ENCODE peak calls at places on chromosomes 4 and X, in six cellular contexts. F is GM23338, L is mucosa of descending colon, R is fibroblast of lung, E is A549, O is GM12865. C is an unnamed sample.

GRCh38 chrX:51336584-51336983 is 4.0 kb downstream of the NUDT10 start:
- DNase-seq in F (peak), L (no peak), R (peak), E (peak), O (peak), C (no peak)

GRCh38 chrX:118199997-118200396 is 83.4 kb upstream of the KLHL13 start:
- DNase-seq in F (no peak), L (no peak), R (no peak), E (no peak), O (no peak), C (no peak)

GRCh38 chr4:122091397-122091796 is 60.7 kb upstream of the BLTP1 start:
- DNase-seq in F (no peak), L (no peak), R (no peak), E (no peak), O (no peak), C (no peak)

GRCh38 chr4:153651041-153651960 is 32.8 kb upstream of the TLR2 start:
- DNase-seq in F (no peak), L (no peak), R (no peak), E (no peak), O (no peak), C (no peak)

GRCh38 chr4:2837110-2837903 is 6.3 kb upstream of the ADD1 start:
- DNase-seq in F (peak), L (peak), R (no peak), E (no peak), O (peak), C (no peak)

GRCh38 chr4:143294310-143294709 is 42.4 kb upstream of the GAB1 start:
- DNase-seq in F (no peak), L (peak), R (peak), E (no peak), O (no peak), C (peak)

GRCh38 chr4:153639556-153640475 is 44.3 kb upstream of the TLR2 start:
- DNase-seq in F (peak), L (no peak), R (no peak), E (no peak), O (no peak), C (no peak)

GRCh38 chr4:89788243-89789072 is 48.5 kb downstream of the SNCA start:
- DNase-seq in F (no peak), L (no peak), R (peak), E (no peak), O (no peak), C (no peak)

GRCh38 chrX:126770179-126770578 is 49.4 kb upstream of the PRR32 start:
- DNase-seq in F (peak), L (no peak), R (no peak), E (peak), O (peak), C (no peak)

GRCh38 chr4:186669159-186669720 is 54.4 kb downstream of the FAT1 start:
- DNase-seq in F (peak), L (no peak), R (peak), E (no peak), O (no peak), C (no peak)

GRCh38 chrX:46376246-46376885 is 168.9 kb downstream of the ZNF674 start:
- DNase-seq in F (peak), L (no peak), R (peak), E (peak), O (peak), C (peak)

GRCh38 chr4:172858731-172859230 is 309.8 kb upstream of the GALNT7 start:
- DNase-seq in F (no peak), L (no peak), R (peak), E (no peak), O (no peak), C (no peak)

GRCh38 chr4:128549636-128550035 is 259.9 kb upstream of the JADE1 start:
- DNase-seq in F (no peak), L (no peak), R (no peak), E (no peak), O (no peak), C (no peak)

GRCh38 chr4:152385551-152385950 is 150.3 kb downstream of the FBXW7 start:
- DNase-seq in F (peak), L (no peak), R (peak), E (no peak), O (no peak), C (no peak)

GRCh38 chr4:140359571-140360427 is 13.6 kb upstream of the SCOC start:
- DNase-seq in F (peak), L (peak), R (peak), E (peak), O (peak), C (peak)

GRCh38 chr4:24070117-24070516 is 180.3 kb upstream of the PPARGC1A start:
- DNase-seq in F (no peak), L (no peak), R (peak), E (no peak), O (no peak), C (no peak)

GRCh38 chrX:18146954-18147353 is 73.7 kb downstream of the BEND2 start:
- DNase-seq in F (peak), L (no peak), R (peak), E (no peak), O (peak), C (no peak)

GRCh38 chr4:123438031-123438430 is 41.4 kb downstream of the SPRY1 start:
- DNase-seq in F (no peak), L (no peak), R (no peak), E (no peak), O (no peak), C (no peak)

GRCh38 chr4:156496797-156497196 is 474.8 kb downstream of the PDGFC start:
- DNase-seq in F (no peak), L (no peak), R (peak), E (no peak), O (no peak), C (no peak)

GRCh38 chr4:40187386-40187913 is 9.4 kb upstream of the RHOH start:
- DNase-seq in F (no peak), L (no peak), R (no peak), E (no peak), O (peak), C (peak)

GRCh38 chr4:18664051-18664450 is 642.5 kb upstream of the LCORL start:
- DNase-seq in F (no peak), L (no peak), R (no peak), E (no peak), O (no peak), C (no peak)

GRCh38 chrX:151713859-151714258 is 2.0 kb upstream of the FATE1 start:
- DNase-seq in F (peak), L (no peak), R (peak), E (peak), O (peak), C (no peak)

GRCh38 chr4:85967872-85968271 is 392.0 kb downstream of the MAPK10 start:
- DNase-seq in F (no peak), L (no peak), R (peak), E (no peak), O (no peak), C (no peak)

GRCh38 chr4:4386296-4386735 is 586 bp upstream of the NSG1 start:
- DNase-seq in F (peak), L (no peak), R (no peak), E (no peak), O (no peak), C (no peak)

GRCh38 chr4:88006956-88007303 is 505 bp upstream of the PKD2 start:
- DNase-seq in F (peak), L (peak), R (no peak), E (no peak), O (peak), C (no peak)

GRCh38 chr4:169690787-169691186 is 67.0 kb downstream of the HPF1 start:
- DNase-seq in F (no peak), L (no peak), R (no peak), E (no peak), O (no peak), C (no peak)

GRCh38 chrX:136765957-136766356 is 14.8 kb downstream of the ARHGEF6 start:
- DNase-seq in F (no peak), L (no peak), R (no peak), E (no peak), O (no peak), C (no peak)

GRCh38 chrX:130772313-130773140 is 130.5 kb downstream of the ENOX2 start:
- DNase-seq in F (no peak), L (no peak), R (peak), E (no peak), O (no peak), C (no peak)

GRCh38 chr4:138158746-138159297 is 83.3 kb downstream of the SLC7A11 start:
- DNase-seq in F (no peak), L (no peak), R (peak), E (no peak), O (no peak), C (no peak)

GRCh38 chrX:96729868-96730643 is 45.4 kb downstream of the DIAPH2 start:
- DNase-seq in F (no peak), L (no peak), R (no peak), E (no peak), O (no peak), C (no peak)

GRCh38 chrX:151738751-151739150 is 4.2 kb downstream of the CNGA2 start:
- DNase-seq in F (no peak), L (no peak), R (no peak), E (no peak), O (no peak), C (no peak)

GRCh38 chrX:18668059-18668458 is 3.8 kb downstream of the RS1 start:
- DNase-seq in F (no peak), L (no peak), R (no peak), E (no peak), O (no peak), C (no peak)

GRCh38 chr4:25439913-25440477 is 62.9 kb downstream of the ANAPC4 start:
- DNase-seq in F (peak), L (no peak), R (peak), E (peak), O (peak), C (peak)

GRCh38 chrX:2176733-2177132 is 324.0 kb downstream of the DHRSX start:
- DNase-seq in F (no peak), L (no peak), R (no peak), E (no peak), O (no peak), C (no peak)

GRCh38 chr4:140158234-140159030 is 4.4 kb upstream of the MAML3 start:
- DNase-seq in F (no peak), L (peak), R (peak), E (no peak), O (no peak), C (peak)

GRCh38 chr4:140704964-140705363 is 51.2 kb downstream of the TBC1D9 start:
- DNase-seq in F (no peak), L (no peak), R (no peak), E (no peak), O (peak), C (no peak)

GRCh38 chr4:20299515-20299914 is 47.8 kb downstream of the SLIT2 start:
- DNase-seq in F (peak), L (no peak), R (peak), E (no peak), O (peak), C (no peak)
- TF ChIP-seq CTCF in F (peak), L (no peak), R (peak), E (no peak), O (peak), C (no peak)

GRCh38 chr4:38762560-38762959 is 20.2 kb downstream of the TLR10 start:
- DNase-seq in F (no peak), L (no peak), R (no peak), E (no peak), O (peak), C (no peak)

GRCh38 chr4:38757945-38758344 is 24.8 kb downstream of the TLR10 start:
- DNase-seq in F (peak), L (no peak), R (no peak), E (no peak), O (peak), C (no peak)

GRCh38 chr4:38760915-38761314 is 21.9 kb downstream of the TLR10 start:
- DNase-seq in F (no peak), L (no peak), R (no peak), E (no peak), O (peak), C (no peak)

GRCh38 chr4:38759790-38760122 is 23.0 kb downstream of the TLR10 start:
- DNase-seq in F (no peak), L (no peak), R (no peak), E (no peak), O (no peak), C (no peak)

GRCh38 chr4:38759077-38759789 is 23.6 kb downstream of the TLR10 start:
- DNase-seq in F (peak), L (peak), R (peak), E (peak), O (peak), C (peak)
- TF ChIP-seq CTCF in F (peak), L (peak), R (peak), E (peak), O (peak), C (peak)

GRCh38 chrX:64205735-64206491 is 405 bp upstream of the AMER1 start:
- DNase-seq in F (peak), L (peak), R (peak), E (peak), O (peak), C (peak)
- TF ChIP-seq CTCF in F (no peak), L (no peak), R (no peak), E (no peak), O (peak), C (no peak)

DNA sequence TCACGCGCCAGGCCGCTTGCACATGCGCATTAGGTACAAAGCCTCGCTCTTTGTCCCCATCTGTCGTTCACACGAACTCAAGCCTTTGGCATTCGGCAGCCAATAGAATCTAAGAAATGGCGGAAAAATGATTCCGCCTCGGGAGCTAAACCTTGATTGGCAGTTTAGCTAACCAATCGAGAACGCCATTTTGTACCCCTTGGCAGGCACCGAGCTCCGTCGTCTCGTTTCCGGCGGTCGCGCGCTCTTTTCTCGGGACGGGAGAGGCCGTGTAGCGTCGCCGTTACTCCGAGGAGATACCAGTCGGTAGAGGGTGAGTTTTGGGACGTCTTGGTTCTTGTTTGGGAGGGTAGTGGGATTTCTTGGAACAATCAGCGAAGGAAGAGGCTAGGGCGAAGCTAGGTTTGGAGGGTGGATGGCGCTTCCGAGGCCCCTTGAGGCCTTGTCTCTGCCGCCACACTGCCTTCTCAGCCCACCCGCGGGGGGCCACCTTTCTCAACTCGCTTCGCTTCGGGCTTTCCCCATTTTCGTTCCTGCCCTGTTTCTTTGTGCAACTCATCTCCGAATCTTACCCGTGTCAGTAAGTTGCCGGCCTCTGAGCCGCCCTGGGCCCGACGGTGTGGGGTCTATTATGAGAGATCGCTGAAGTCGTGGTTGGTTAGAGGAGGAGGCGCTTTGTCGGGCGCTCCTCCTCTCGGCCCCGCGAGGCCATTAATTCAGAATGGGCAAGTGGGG is at the start of gene NONO:
- DNase-seq in F (peak), L (peak), R (peak), E (peak), O (peak), C (peak)
- TF ChIP-seq CTCF in F (no peak), L (no peak), R (no peak), E (no peak), O (no peak), C (no peak)

DNA sequence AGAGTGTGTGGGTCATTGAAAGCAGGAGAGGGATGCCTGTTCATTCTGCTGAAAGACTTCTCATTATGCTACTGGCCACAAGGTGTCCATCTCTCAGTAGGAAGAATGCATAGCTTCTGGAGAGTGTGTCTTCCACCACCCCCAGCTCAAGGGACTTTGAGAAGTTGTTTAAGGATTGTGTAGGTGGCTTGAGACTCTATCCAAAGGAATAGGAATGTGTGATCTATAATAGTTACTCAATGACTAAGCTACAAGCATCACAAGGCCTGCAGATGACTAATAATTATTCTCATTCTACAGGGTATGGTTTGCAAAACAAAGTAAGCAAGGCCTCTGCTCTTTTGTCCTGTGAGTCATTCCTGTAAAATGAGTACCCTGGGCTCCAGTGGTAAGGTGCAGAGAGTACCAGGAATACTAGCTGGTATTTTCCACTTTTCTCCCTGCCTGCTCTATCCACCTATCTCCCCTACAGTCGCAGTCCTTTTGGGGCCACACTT is 279.8 kb upstream of the BOD1L1 start:
- DNase-seq in F (peak), L (no peak), R (peak), E (peak), O (no peak), C (no peak)
- TF ChIP-seq CTCF in F (no peak), L (no peak), R (peak), E (peak), O (no peak), C (no peak)

DNA sequence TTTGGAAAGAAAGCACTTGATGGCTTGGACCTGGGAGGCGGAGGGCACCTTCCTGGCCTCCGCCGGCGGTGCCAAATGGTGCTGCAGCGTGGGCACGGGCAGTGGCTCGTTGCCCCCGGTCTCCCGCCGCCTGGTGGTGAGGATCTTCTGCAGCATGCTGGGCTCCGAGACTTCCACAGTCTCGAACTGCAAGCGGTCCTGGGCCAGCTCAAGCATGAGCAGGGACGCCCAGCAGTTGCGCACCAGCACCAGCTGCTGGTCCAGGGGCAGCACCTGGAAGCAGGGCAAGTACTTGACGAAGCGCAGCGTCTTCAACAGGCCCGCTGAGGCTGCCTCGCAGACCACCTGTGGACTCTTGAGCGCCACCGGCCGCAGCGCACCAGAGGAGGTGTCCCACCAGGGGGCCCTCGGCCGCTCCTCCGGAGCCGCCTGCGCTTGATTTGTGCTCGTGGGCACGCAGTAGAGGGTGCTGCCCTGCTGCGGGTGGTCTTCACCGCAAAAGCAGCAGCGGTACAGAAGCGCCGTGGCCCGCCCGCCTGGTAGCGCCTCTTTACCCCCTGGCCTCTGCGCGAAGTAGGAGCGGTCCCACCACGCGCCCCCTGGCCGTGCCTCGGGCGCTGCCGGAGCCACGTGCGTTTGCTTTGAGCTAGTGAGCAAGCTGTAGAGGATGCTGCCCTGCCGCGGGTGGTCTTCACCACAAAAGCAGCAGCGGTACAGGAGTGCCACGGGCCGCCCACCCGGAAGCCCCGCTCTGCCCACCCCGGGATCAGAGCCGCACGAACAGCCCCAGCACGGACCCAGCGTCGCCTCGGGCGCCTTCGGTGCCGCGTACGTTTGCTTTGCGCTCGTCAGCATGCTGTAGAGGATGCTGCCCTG is 689 bp downstream of the NR0B1 start:
- DNase-seq in F (peak), L (no peak), R (peak), E (peak), O (peak), C (no peak)
- TF ChIP-seq CTCF in F (peak), L (no peak), R (peak), E (peak), O (peak), C (no peak)